ENCODE peak calls at places on chromosomes 6 and 20, in ten cellular contexts. X, E, H, O, G, Q, T, F, C and P are unnamed samples.

GRCh38 chr20:20690676-20691476 is 21.6 kb downstream of the RALGAPA2 start:
- DNase-seq in X (no peak), E (no peak), H (no peak), O (no peak), G (no peak), Q (no peak), T (no peak), F (no peak), C (no peak), P (no peak)

GRCh38 chr6:153215242-153215641 is 84.2 kb upstream of the RGS17 start:
- DNase-seq in X (no peak), E (no peak), H (no peak), O (no peak), G (no peak), Q (peak), T (no peak), F (peak), C (no peak), P (no peak)

GRCh38 chr6:149060985-149061760 is 256.3 kb upstream of the TAB2 start:
- DNase-seq in X (no peak), E (peak), H (no peak), O (peak), G (no peak), Q (peak), T (no peak), F (peak), C (peak), P (peak)

GRCh38 chr6:43833223-43833995 is 63.4 kb downstream of the VEGFA start:
- DNase-seq in X (no peak), E (no peak), H (no peak), O (no peak), G (no peak), Q (no peak), T (no peak), F (no peak), C (no peak), P (peak)

GRCh38 chr20:48359692-48360337 is 468.0 kb downstream of the PREX1 start:
- DNase-seq in X (no peak), E (no peak), H (no peak), O (peak), G (no peak), Q (no peak), T (no peak), F (no peak), C (no peak), P (no peak)

GRCh38 chr20:11323821-11324220 is 593.9 kb upstream of the BTBD3 start:
- DNase-seq in X (no peak), E (no peak), H (no peak), O (no peak), G (no peak), Q (no peak), T (no peak), F (no peak), C (no peak), P (no peak)

GRCh38 chr20:63290677-63291472 is 2.1 kb upstream of the COL20A1 start:
- DNase-seq in X (peak), E (no peak), H (no peak), O (peak), G (no peak), Q (peak), T (peak), F (peak), C (no peak), P (peak)

GRCh38 chr20:37316775-37317170 is 27.3 kb downstream of the MANBAL start:
- DNase-seq in X (no peak), E (no peak), H (no peak), O (no peak), G (peak), Q (no peak), T (no peak), F (no peak), C (no peak), P (no peak)

GRCh38 chr6:53315086-53315724 is 33.5 kb downstream of the ELOVL5 start:
- DNase-seq in X (no peak), E (no peak), H (no peak), O (no peak), G (no peak), Q (no peak), T (no peak), F (no peak), C (no peak), P (peak)

GRCh38 chr6:31175961-31176360 is 5.5 kb upstream of the POU5F1 start:
- DNase-seq in X (no peak), E (no peak), H (no peak), O (no peak), G (no peak), Q (peak), T (peak), F (no peak), C (no peak), P (no peak)

GRCh38 chr20:11001767-11002540 is 328.2 kb upstream of the JAG1 start:
- DNase-seq in X (no peak), E (no peak), H (no peak), O (no peak), G (no peak), Q (peak), T (peak), F (no peak), C (peak), P (no peak)

GRCh38 chr6:38262041-38262440 is 377.7 kb downstream of the BTBD9 start:
- DNase-seq in X (no peak), E (peak), H (no peak), O (no peak), G (no peak), Q (peak), T (peak), F (no peak), C (peak), P (no peak)